ENCODE peak calls at places on chromosomes 3 and 15, in seven cellular contexts. One of them, this sample, is unnamed.

GRCh38 chr3:99662838-99663570 is 24.6 kb downstream of the COL8A1 start:
- DNase-seq in NCI-H774: no peak
- DNase-seq in fibroblast of the conjunctiva: no peak
- DNase-seq in HCT116: no peak
- DNase-seq in NCI-H1105: no peak
- DNase-seq in cardiac muscle cell: no peak
- DNase-seq in hippocampal formation: no peak
- DNase-seq in this sample: no peak

GRCh38 chr15:63600001-63600645 is 2.9 kb downstream of the FBXL22 start:
- DNase-seq in cardiac muscle cell: peak
- DNase-seq in hippocampal formation: no peak
- DNase-seq in HCT116: no peak
- DNase-seq in fibroblast of the conjunctiva: no peak
- DNase-seq in NCI-H774: no peak
- DNase-seq in NCI-H1105: no peak
- DNase-seq in this sample: peak

GRCh38 chr15:47718474-47719440 is 1.5 kb downstream of the SEMA6D start:
- DNase-seq in fibroblast of the conjunctiva: peak
- DNase-seq in NCI-H1105: no peak
- DNase-seq in HCT116: no peak
- DNase-seq in cardiac muscle cell: peak
- DNase-seq in NCI-H774: no peak
- DNase-seq in hippocampal formation: peak
- DNase-seq in this sample: no peak

GRCh38 chr15:55218068-55218467 is 21.3 kb upstream of the RSL24D1 start:
- DNase-seq in hippocampal formation: no peak
- DNase-seq in fibroblast of the conjunctiva: peak
- DNase-seq in NCI-H774: no peak
- DNase-seq in HCT116: no peak
- DNase-seq in NCI-H1105: no peak
- DNase-seq in cardiac muscle cell: no peak
- DNase-seq in this sample: no peak

GRCh38 chr15:52488830-52489229 is 39.9 kb downstream of the MYO5A start:
- DNase-seq in NCI-H1105: no peak
- DNase-seq in fibroblast of the conjunctiva: no peak
- DNase-seq in NCI-H774: no peak
- DNase-seq in HCT116: no peak
- DNase-seq in cardiac muscle cell: peak
- DNase-seq in hippocampal formation: no peak
- DNase-seq in this sample: no peak

GRCh38 chr3:156630773-156631093 is 43.7 kb upstream of the TIPARP start:
- DNase-seq in NCI-H774: no peak
- DNase-seq in NCI-H1105: no peak
- DNase-seq in hippocampal formation: no peak
- DNase-seq in fibroblast of the conjunctiva: no peak
- DNase-seq in HCT116: no peak
- DNase-seq in cardiac muscle cell: no peak
- DNase-seq in this sample: no peak

GRCh38 chr15:35078221-35078915 is 6.7 kb downstream of the NANOGP8 start:
- DNase-seq in NCI-H774: peak
- DNase-seq in cardiac muscle cell: peak
- DNase-seq in fibroblast of the conjunctiva: peak
- DNase-seq in HCT116: peak
- DNase-seq in NCI-H1105: peak
- DNase-seq in hippocampal formation: peak
- DNase-seq in this sample: peak

GRCh38 chr3:210649-211048 is 14.1 kb downstream of the CHL1 start:
- DNase-seq in HCT116: no peak
- DNase-seq in cardiac muscle cell: no peak
- DNase-seq in hippocampal formation: peak
- DNase-seq in NCI-H1105: no peak
- DNase-seq in fibroblast of the conjunctiva: no peak
- DNase-seq in NCI-H774: no peak
- DNase-seq in this sample: no peak

GRCh38 chr15:82146990-82147461 is 101.2 kb upstream of the MEX3B start:
- DNase-seq in fibroblast of the conjunctiva: no peak
- DNase-seq in HCT116: peak
- DNase-seq in hippocampal formation: no peak
- DNase-seq in NCI-H774: no peak
- DNase-seq in cardiac muscle cell: no peak
- DNase-seq in NCI-H1105: no peak
- DNase-seq in this sample: no peak

GRCh38 chr3:111694471-111694870 is 99.3 kb upstream of the ZBED2 start:
- DNase-seq in HCT116: no peak
- DNase-seq in NCI-H1105: no peak
- DNase-seq in hippocampal formation: no peak
- DNase-seq in cardiac muscle cell: no peak
- DNase-seq in NCI-H774: no peak
- DNase-seq in fibroblast of the conjunctiva: no peak
- DNase-seq in this sample: no peak

GRCh38 chr3:129656659-129657247 is 50.3 kb upstream of the PLXND1 start:
- DNase-seq in HCT116: peak
- DNase-seq in NCI-H774: no peak
- DNase-seq in fibroblast of the conjunctiva: no peak
- DNase-seq in NCI-H1105: no peak
- DNase-seq in hippocampal formation: no peak
- DNase-seq in cardiac muscle cell: no peak
- DNase-seq in this sample: no peak

GRCh38 chr3:56921573-56922571 is 120.1 kb upstream of the ARHGEF3 start:
- DNase-seq in NCI-H774: no peak
- DNase-seq in HCT116: no peak
- DNase-seq in hippocampal formation: no peak
- DNase-seq in fibroblast of the conjunctiva: no peak
- DNase-seq in cardiac muscle cell: no peak
- DNase-seq in NCI-H1105: no peak
- DNase-seq in this sample: no peak

GRCh38 chr3:38124324-38125122 is 12.4 kb downstream of the ACAA1 start:
- DNase-seq in NCI-H774: no peak
- DNase-seq in hippocampal formation: no peak
- DNase-seq in cardiac muscle cell: no peak
- DNase-seq in fibroblast of the conjunctiva: no peak
- DNase-seq in NCI-H1105: no peak
- DNase-seq in HCT116: no peak
- DNase-seq in this sample: no peak

GRCh38 chr3:17640466-17640865 is 102.0 kb downstream of the TBC1D5 start:
- DNase-seq in HCT116: no peak
- DNase-seq in NCI-H1105: no peak
- DNase-seq in NCI-H774: no peak
- DNase-seq in hippocampal formation: no peak
- DNase-seq in cardiac muscle cell: no peak
- DNase-seq in fibroblast of the conjunctiva: no peak
- DNase-seq in this sample: no peak

GRCh38 chr3:89046661-89047060 is 60.8 kb upstream of the EPHA3 start:
- DNase-seq in cardiac muscle cell: no peak
- DNase-seq in fibroblast of the conjunctiva: no peak
- DNase-seq in NCI-H1105: no peak
- DNase-seq in hippocampal formation: no peak
- DNase-seq in HCT116: no peak
- DNase-seq in NCI-H774: no peak
- DNase-seq in this sample: no peak

GRCh38 chr3:178352300-178353021 is 183.8 kb upstream of the KCNMB2 start:
- DNase-seq in fibroblast of the conjunctiva: peak
- DNase-seq in NCI-H1105: peak
- DNase-seq in hippocampal formation: no peak
- DNase-seq in HCT116: no peak
- DNase-seq in cardiac muscle cell: peak
- DNase-seq in NCI-H774: no peak
- DNase-seq in this sample: no peak

GRCh38 chr3:60303160-60303559 is 948.1 kb downstream of the FHIT start:
- DNase-seq in NCI-H1105: no peak
- DNase-seq in cardiac muscle cell: no peak
- DNase-seq in hippocampal formation: no peak
- DNase-seq in HCT116: no peak
- DNase-seq in fibroblast of the conjunctiva: no peak
- DNase-seq in NCI-H774: no peak
- DNase-seq in this sample: no peak

GRCh38 chr3:65497846-65498245 is 540.9 kb downstream of the MAGI1 start:
- DNase-seq in cardiac muscle cell: no peak
- DNase-seq in hippocampal formation: peak
- DNase-seq in fibroblast of the conjunctiva: no peak
- DNase-seq in HCT116: no peak
- DNase-seq in NCI-H1105: peak
- DNase-seq in NCI-H774: peak
- DNase-seq in this sample: peak

GRCh38 chr3:186209810-186210752 is 101.2 kb upstream of the ETV5 start:
- DNase-seq in HCT116: no peak
- DNase-seq in NCI-H774: no peak
- DNase-seq in fibroblast of the conjunctiva: peak
- DNase-seq in cardiac muscle cell: no peak
- DNase-seq in NCI-H1105: peak
- DNase-seq in hippocampal formation: peak
- DNase-seq in this sample: peak

GRCh38 chr15:88918738-88919137 is 5.6 kb upstream of the MFGE8 start:
- DNase-seq in NCI-H774: no peak
- DNase-seq in fibroblast of the conjunctiva: peak
- DNase-seq in NCI-H1105: peak
- DNase-seq in cardiac muscle cell: no peak
- DNase-seq in HCT116: peak
- DNase-seq in hippocampal formation: no peak
- DNase-seq in this sample: no peak

GRCh38 chr3:67489816-67490215 is 164.6 kb downstream of the SUCLG2 start:
- DNase-seq in NCI-H1105: no peak
- DNase-seq in cardiac muscle cell: no peak
- DNase-seq in hippocampal formation: no peak
- DNase-seq in fibroblast of the conjunctiva: no peak
- DNase-seq in HCT116: no peak
- DNase-seq in NCI-H774: no peak
- DNase-seq in this sample: no peak

GRCh38 chr15:47027322-47027946 is 689.9 kb upstream of the SEMA6D start:
- DNase-seq in NCI-H1105: no peak
- DNase-seq in HCT116: no peak
- DNase-seq in hippocampal formation: no peak
- DNase-seq in cardiac muscle cell: no peak
- DNase-seq in NCI-H774: no peak
- DNase-seq in fibroblast of the conjunctiva: no peak
- DNase-seq in this sample: no peak

GRCh38 chr15:58279106-58279505 is 140.9 kb downstream of the AQP9 start:
- DNase-seq in hippocampal formation: no peak
- DNase-seq in NCI-H1105: no peak
- DNase-seq in cardiac muscle cell: no peak
- DNase-seq in fibroblast of the conjunctiva: no peak
- DNase-seq in HCT116: no peak
- DNase-seq in NCI-H774: no peak
- DNase-seq in this sample: no peak

GRCh38 chr3:106117490-106117858 is 248.7 kb upstream of the CBLB start:
- DNase-seq in HCT116: peak
- DNase-seq in hippocampal formation: no peak
- DNase-seq in NCI-H1105: no peak
- DNase-seq in NCI-H774: no peak
- DNase-seq in fibroblast of the conjunctiva: no peak
- DNase-seq in cardiac muscle cell: no peak
- DNase-seq in this sample: no peak

GRCh38 chr15:48796930-48797329 is 13.9 kb downstream of the CEP152 start:
- DNase-seq in fibroblast of the conjunctiva: no peak
- DNase-seq in hippocampal formation: no peak
- DNase-seq in NCI-H1105: no peak
- DNase-seq in NCI-H774: no peak
- DNase-seq in HCT116: no peak
- DNase-seq in cardiac muscle cell: no peak
- DNase-seq in this sample: no peak

GRCh38 chr3:163490119-163490518 is 1588.2 kb downstream of the SI start:
- DNase-seq in hippocampal formation: no peak
- DNase-seq in HCT116: peak
- DNase-seq in fibroblast of the conjunctiva: peak
- DNase-seq in NCI-H1105: peak
- DNase-seq in NCI-H774: no peak
- DNase-seq in cardiac muscle cell: peak
- DNase-seq in this sample: peak

GRCh38 chr3:143686638-143687197 is 161.6 kb downstream of the SLC9A9 start:
- DNase-seq in NCI-H774: no peak
- DNase-seq in HCT116: no peak
- DNase-seq in NCI-H1105: no peak
- DNase-seq in fibroblast of the conjunctiva: no peak
- DNase-seq in hippocampal formation: no peak
- DNase-seq in cardiac muscle cell: peak
- DNase-seq in this sample: no peak

GRCh38 chr3:61841111-61841845 is 279.9 kb downstream of the PTPRG start:
- DNase-seq in hippocampal formation: no peak
- DNase-seq in NCI-H1105: no peak
- DNase-seq in NCI-H774: no peak
- DNase-seq in HCT116: no peak
- DNase-seq in fibroblast of the conjunctiva: peak
- DNase-seq in cardiac muscle cell: no peak
- DNase-seq in this sample: no peak

GRCh38 chr3:69115731-69116130 is 6.7 kb downstream of the LMOD3 start:
- DNase-seq in NCI-H774: no peak
- DNase-seq in cardiac muscle cell: no peak
- DNase-seq in HCT116: no peak
- DNase-seq in NCI-H1105: no peak
- DNase-seq in fibroblast of the conjunctiva: no peak
- DNase-seq in hippocampal formation: no peak
- DNase-seq in this sample: no peak

GRCh38 chr3:122930371-122930997 is 97.1 kb downstream of the SEMA5B start:
- DNase-seq in fibroblast of the conjunctiva: no peak
- DNase-seq in NCI-H1105: no peak
- DNase-seq in NCI-H774: no peak
- DNase-seq in HCT116: no peak
- DNase-seq in cardiac muscle cell: no peak
- DNase-seq in hippocampal formation: no peak
- DNase-seq in this sample: no peak

This sample was measured in putamen.